ENCODE peak calls at places on chromosomes 2 and 18, in six cellular contexts. One of them, this sample, is unnamed.
A peak's percentile ranks its signal among the peaks of the same experiment; 100 is the strongest.

GRCh38 chr2:64144057-64145013 is at the start of gene PELI1:
- DNase-seq in NCI-H2081: peak; percentile 99
- DNase-seq in HuH-7.5: peak; percentile 75
- DNase-seq in AG04449: no peak
- DNase-seq in effector CD4-positive, alpha-beta T cell: peak; percentile 90
- DNase-seq in WERI-Rb-1: peak; percentile 99
- DNase-seq in this sample: peak; percentile 95

GRCh38 chr2:10447300-10448207 is 573 bp downstream of the ODC1 start:
- DNase-seq in NCI-H2081: peak; percentile 53
- DNase-seq in HuH-7.5: peak; percentile 38
- DNase-seq in AG04449: no peak
- DNase-seq in effector CD4-positive, alpha-beta T cell: no peak
- DNase-seq in WERI-Rb-1: no peak
- DNase-seq in this sample: peak; percentile 78

GRCh38 chr2:129732630-129733026 is 246.8 kb upstream of the RAB6C start:
- DNase-seq in NCI-H2081: no peak
- DNase-seq in HuH-7.5: no peak
- DNase-seq in AG04449: no peak
- DNase-seq in effector CD4-positive, alpha-beta T cell: no peak
- DNase-seq in WERI-Rb-1: no peak
- DNase-seq in this sample: no peak

GRCh38 chr2:236981710-236982485 is 103.8 kb upstream of the COPS8 start:
- DNase-seq in NCI-H2081: no peak
- DNase-seq in HuH-7.5: no peak
- DNase-seq in AG04449: no peak
- DNase-seq in effector CD4-positive, alpha-beta T cell: no peak
- DNase-seq in WERI-Rb-1: no peak
- DNase-seq in this sample: no peak

GRCh38 chr2:197184959-197185586 is 125.5 kb downstream of the ANKRD44 start:
- DNase-seq in NCI-H2081: no peak
- DNase-seq in HuH-7.5: no peak
- DNase-seq in AG04449: no peak
- DNase-seq in effector CD4-positive, alpha-beta T cell: no peak
- DNase-seq in WERI-Rb-1: no peak
- DNase-seq in this sample: no peak

GRCh38 chr2:5164806-5165525 is 527.2 kb upstream of the SOX11 start:
- DNase-seq in NCI-H2081: no peak
- DNase-seq in HuH-7.5: no peak
- DNase-seq in AG04449: peak; percentile 62
- DNase-seq in effector CD4-positive, alpha-beta T cell: no peak
- DNase-seq in WERI-Rb-1: no peak
- DNase-seq in this sample: no peak

GRCh38 chr2:127208313-127208712 is 11.8 kb downstream of the CYP27C1 start:
- DNase-seq in NCI-H2081: peak; percentile 80
- DNase-seq in HuH-7.5: no peak
- DNase-seq in AG04449: no peak
- DNase-seq in effector CD4-positive, alpha-beta T cell: no peak
- DNase-seq in WERI-Rb-1: peak; percentile 93
- DNase-seq in this sample: peak; percentile 94

GRCh38 chr18:63099848-63100625 is 219.5 kb downstream of the BCL2 start:
- DNase-seq in NCI-H2081: no peak
- DNase-seq in HuH-7.5: no peak
- DNase-seq in AG04449: no peak
- DNase-seq in effector CD4-positive, alpha-beta T cell: no peak
- DNase-seq in WERI-Rb-1: no peak
- DNase-seq in this sample: no peak

GRCh38 chr2:237869357-237870102 is 10.1 kb downstream of the RAMP1 start:
- DNase-seq in NCI-H2081: no peak
- DNase-seq in HuH-7.5: no peak
- DNase-seq in AG04449: no peak
- DNase-seq in effector CD4-positive, alpha-beta T cell: no peak
- DNase-seq in WERI-Rb-1: no peak
- DNase-seq in this sample: no peak

GRCh38 chr2:135821190-135821589 is 15.8 kb downstream of the LCT start:
- DNase-seq in NCI-H2081: no peak
- DNase-seq in HuH-7.5: no peak
- DNase-seq in AG04449: no peak
- DNase-seq in effector CD4-positive, alpha-beta T cell: no peak
- DNase-seq in WERI-Rb-1: no peak
- DNase-seq in this sample: no peak

GRCh38 chr18:24561369-24561768 is 100.9 kb downstream of the HRH4 start:
- DNase-seq in NCI-H2081: no peak
- DNase-seq in HuH-7.5: no peak
- DNase-seq in AG04449: no peak
- DNase-seq in effector CD4-positive, alpha-beta T cell: no peak
- DNase-seq in WERI-Rb-1: no peak
- DNase-seq in this sample: no peak

GRCh38 chr18:34726286-34727004 is 16.3 kb downstream of the DTNA start:
- DNase-seq in NCI-H2081: no peak
- DNase-seq in HuH-7.5: no peak
- DNase-seq in AG04449: no peak
- DNase-seq in effector CD4-positive, alpha-beta T cell: no peak
- DNase-seq in WERI-Rb-1: no peak
- DNase-seq in this sample: no peak

GRCh38 chr2:144078802-144079386 is 441.0 kb downstream of the ZEB2 start:
- DNase-seq in NCI-H2081: peak; percentile 62
- DNase-seq in HuH-7.5: no peak
- DNase-seq in AG04449: no peak
- DNase-seq in effector CD4-positive, alpha-beta T cell: no peak
- DNase-seq in WERI-Rb-1: no peak
- DNase-seq in this sample: no peak

GRCh38 chr2:8536686-8537571 is 144.9 kb upstream of the ID2 start:
- DNase-seq in NCI-H2081: no peak
- DNase-seq in HuH-7.5: no peak
- DNase-seq in AG04449: no peak
- DNase-seq in effector CD4-positive, alpha-beta T cell: no peak
- DNase-seq in WERI-Rb-1: no peak
- DNase-seq in this sample: no peak

GRCh38 chr2:158079672-158080071 is 22.0 kb upstream of the UPP2 start:
- DNase-seq in NCI-H2081: peak; percentile 52
- DNase-seq in HuH-7.5: no peak
- DNase-seq in AG04449: no peak
- DNase-seq in effector CD4-positive, alpha-beta T cell: no peak
- DNase-seq in WERI-Rb-1: no peak
- DNase-seq in this sample: no peak

GRCh38 chr2:216799873-216800421 is 59.9 kb downstream of the TNP1 start:
- DNase-seq in NCI-H2081: no peak
- DNase-seq in HuH-7.5: no peak
- DNase-seq in AG04449: no peak
- DNase-seq in effector CD4-positive, alpha-beta T cell: no peak
- DNase-seq in WERI-Rb-1: no peak
- DNase-seq in this sample: no peak

GRCh38 chr18:13390196-13390595 is 171.6 kb downstream of the LDLRAD4 start:
- DNase-seq in NCI-H2081: peak; percentile 58
- DNase-seq in HuH-7.5: no peak
- DNase-seq in AG04449: no peak
- DNase-seq in effector CD4-positive, alpha-beta T cell: no peak
- DNase-seq in WERI-Rb-1: no peak
- DNase-seq in this sample: no peak

GRCh38 chr2:221958224-221958623 is 340.6 kb downstream of the PAX3 start:
- DNase-seq in NCI-H2081: peak; percentile 3
- DNase-seq in HuH-7.5: no peak
- DNase-seq in AG04449: no peak
- DNase-seq in effector CD4-positive, alpha-beta T cell: no peak
- DNase-seq in WERI-Rb-1: peak; percentile 30
- DNase-seq in this sample: no peak